ENCODE peak calls at places on chromosome X, in six cellular contexts. J is thoracic aorta; Y is posterior vena cava; T is stimulated activated CD4-positive, alpha-beta T cell treated with anti-CD3 and anti-CD28 coated beads, Interleukin-1b, Interleukin-23, amount 100 ng/mL, for 1 hour; H is anterior cingulate cortex; N is body of pancreas. C is an unnamed sample.

GRCh38 chrX:47643926-47644325 is 6.4 kb downstream of the ELK1 start:
- DNase-seq in Y (no peak), N (no peak), T (no peak), H (no peak), J (no peak), C (no peak)

GRCh38 chrX:29661290-29661689 is 554.1 kb upstream of the MAGEB2 start:
- DNase-seq in J (no peak), N (no peak), H (no peak), T (no peak), Y (no peak), C (no peak)

GRCh38 chrX:39905946-39906345 is 191.8 kb downstream of the BCOR start:
- DNase-seq in J (no peak), Y (no peak), H (no peak), N (no peak), T (no peak), C (no peak)

GRCh38 chrX:118904218-118904617 is 70.2 kb upstream of the LONRF3 start:
- DNase-seq in Y (no peak), T (no peak), H (no peak), N (no peak), J (no peak), C (no peak)

GRCh38 chrX:55593756-55594257 is 29.4 kb upstream of the FOXR2 start:
- DNase-seq in H (no peak), T (no peak), J (no peak), N (no peak), Y (no peak), C (no peak)

GRCh38 chrX:40056420-40056819 is 41.3 kb downstream of the BCOR start:
- DNase-seq in H (no peak), N (no peak), T (no peak), Y (no peak), J (no peak), C (no peak)

GRCh38 chrX:136646602-136647239 is 1.2 kb upstream of the CD40LG start:
- DNase-seq in N (no peak), H (no peak), T (peak), Y (no peak), J (no peak), C (no peak)

GRCh38 chrX:38006283-38006682 is at the start of gene SYTL5:
- DNase-seq in T (no peak), J (no peak), H (no peak), Y (no peak), N (no peak), C (no peak)

GRCh38 chrX:72060196-72060974 is 71.3 kb downstream of the RTL5 start:
- DNase-seq in H (peak), Y (no peak), T (no peak), N (no peak), J (no peak), C (no peak)

GRCh38 chrX:15815779-15816452 is 25.6 kb downstream of the ZRSR2 start:
- DNase-seq in H (no peak), T (no peak), N (no peak), J (no peak), Y (no peak), C (no peak)

GRCh38 chrX:153477039-153477438 is 6.7 kb upstream of the HAUS7 start:
- DNase-seq in J (no peak), T (no peak), N (no peak), Y (no peak), H (no peak), C (no peak)

GRCh38 chrX:38278682-38279081 is 48.6 kb downstream of the RPGR start:
- DNase-seq in Y (no peak), J (no peak), N (no peak), H (no peak), T (no peak), C (no peak)

GRCh38 chrX:107826286-107827136 is 845 bp downstream of the MID2 start:
- DNase-seq in H (peak), J (no peak), T (no peak), N (peak), Y (no peak), C (no peak)

GRCh38 chrX:122982521-122982920 is 201.6 kb upstream of the GRIA3 start:
- DNase-seq in H (no peak), Y (no peak), T (no peak), N (no peak), J (no peak), C (no peak)

GRCh38 chrX:71458866-71459265 is 74.0 kb upstream of the OGT start:
- DNase-seq in N (no peak), T (no peak), H (no peak), J (no peak), Y (no peak), C (no peak)

GRCh38 chrX:72554448-72555140 is 18.0 kb downstream of the HDAC8 start:
- DNase-seq in T (no peak), Y (no peak), N (no peak), H (no peak), J (no peak), C (no peak)

GRCh38 chrX:13598877-13599276 is 29.5 kb downstream of the EGFL6 start:
- DNase-seq in N (no peak), H (no peak), T (no peak), J (no peak), Y (no peak), C (no peak)

GRCh38 chrX:96052078-96052477 is 632.6 kb upstream of the DIAPH2 start:
- DNase-seq in N (no peak), T (no peak), H (no peak), J (no peak), Y (no peak), C (no peak)

GRCh38 chrX:15221321-15221720 is 48.6 kb downstream of the ASB9 start:
- DNase-seq in H (no peak), J (no peak), Y (no peak), T (no peak), N (no peak), C (no peak)

GRCh38 chrX:73508861-73509260 is 54.1 kb upstream of the CHIC1 start:
- DNase-seq in H (no peak), T (no peak), J (no peak), Y (no peak), N (no peak), C (no peak)

GRCh38 chrX:53050841-53051240 is 2.3 kb downstream of the GPR173 start:
- DNase-seq in H (no peak), T (no peak), J (no peak), Y (no peak), N (no peak), C (no peak)

GRCh38 chrX:55996649-55997048 is 235.5 kb upstream of the KLF8 start:
- DNase-seq in H (no peak), Y (peak), T (no peak), J (no peak), N (no peak), C (no peak)

GRCh38 chrX:50586407-50586806 is 115.8 kb upstream of the DGKK start:
- DNase-seq in T (no peak), N (no peak), J (no peak), Y (no peak), H (no peak), C (no peak)

GRCh38 chrX:5068550-5068949 is 1160.1 kb downstream of the NLGN4X start:
- DNase-seq in J (no peak), Y (no peak), H (no peak), T (no peak), N (no peak), C (no peak)

GRCh38 chrX:45781901-45782553 is 581.4 kb upstream of the DIPK2B start:
- DNase-seq in J (no peak), Y (no peak), H (no peak), N (no peak), T (no peak), C (no peak)

GRCh38 chrX:12814434-12814833 is 23.2 kb downstream of the PRPS2 start:
- DNase-seq in J (no peak), T (no peak), Y (no peak), N (peak), H (no peak), C (no peak)

GRCh38 chrX:53717205-53717604 is 30.7 kb upstream of the HUWE1 start:
- DNase-seq in N (no peak), H (no peak), J (no peak), Y (no peak), T (no peak), C (no peak)